ENCODE peak calls at places on chromosomes 16 and 17, in five cellular contexts. I is HFF-Myc, G is OCI-LY7, H is astrocyte of the cerebellum, W is tibial artery. P is an unnamed sample.

GRCh38 chr16:4519274-4520058 is 19.1 kb downstream of the CDIP1 start:
- DNase-seq in G (no peak), I (no peak), H (no peak), W (no peak), P (no peak)

GRCh38 chr16:87954826-87955225 is 3.6 kb downstream of the BANP start:
- DNase-seq in W (no peak), H (no peak), G (no peak), I (no peak), P (no peak)

GRCh38 chr17:28751600-28752366 is 8.0 kb downstream of the TRAF4 start:
- DNase-seq in H (no peak), I (no peak), G (no peak), W (no peak), P (no peak)

GRCh38 chr16:56667581-56668571 is at the start of gene MT1G:
- DNase-seq in I (no peak), W (peak), H (no peak), G (no peak), P (no peak)

GRCh38 chr17:62778990-62779681 is 29.0 kb downstream of the MARCHF10 start:
- DNase-seq in G (no peak), H (peak), I (peak), W (no peak), P (peak)

GRCh38 chr17:35052240-35052608 is 11.3 kb downstream of the RFFL start:
- DNase-seq in I (no peak), G (no peak), H (no peak), W (no peak), P (no peak)

GRCh38 chr17:68048996-68049395 is 13.5 kb downstream of the KPNA2 start:
- DNase-seq in H (no peak), W (no peak), I (no peak), G (peak), P (no peak)

GRCh38 chr16:50469744-50470301 is 78.4 kb upstream of the NKD1 start:
- DNase-seq in I (no peak), G (no peak), W (no peak), H (no peak), P (no peak)

GRCh38 chr16:11047057-11047456 is 102.7 kb downstream of the CLEC16A start:
- DNase-seq in G (no peak), I (peak), H (peak), W (no peak), P (peak)

GRCh38 chr16:10646581-10647263 is 48.0 kb downstream of the TEKT5 start:
- DNase-seq in W (no peak), H (no peak), G (no peak), I (no peak), P (no peak)

GRCh38 chr17:29972277-29972676 is 30.8 kb downstream of the EFCAB5 start:
- DNase-seq in H (no peak), W (no peak), G (no peak), I (no peak), P (no peak)

GRCh38 chr17:57810740-57811632 is 38.9 kb downstream of the MRPS23 start:
- DNase-seq in G (no peak), I (peak), H (peak), W (peak), P (no peak)

GRCh38 chr16:69444873-69445517 is 20.6 kb downstream of the CYB5B start:
- DNase-seq in W (no peak), G (no peak), I (no peak), H (no peak), P (no peak)

GRCh38 chr17:81513669-81514484 is 1.3 kb upstream of the ACTG1 start:
- DNase-seq in W (peak), G (peak), H (peak), I (no peak), P (no peak)

DNA sequence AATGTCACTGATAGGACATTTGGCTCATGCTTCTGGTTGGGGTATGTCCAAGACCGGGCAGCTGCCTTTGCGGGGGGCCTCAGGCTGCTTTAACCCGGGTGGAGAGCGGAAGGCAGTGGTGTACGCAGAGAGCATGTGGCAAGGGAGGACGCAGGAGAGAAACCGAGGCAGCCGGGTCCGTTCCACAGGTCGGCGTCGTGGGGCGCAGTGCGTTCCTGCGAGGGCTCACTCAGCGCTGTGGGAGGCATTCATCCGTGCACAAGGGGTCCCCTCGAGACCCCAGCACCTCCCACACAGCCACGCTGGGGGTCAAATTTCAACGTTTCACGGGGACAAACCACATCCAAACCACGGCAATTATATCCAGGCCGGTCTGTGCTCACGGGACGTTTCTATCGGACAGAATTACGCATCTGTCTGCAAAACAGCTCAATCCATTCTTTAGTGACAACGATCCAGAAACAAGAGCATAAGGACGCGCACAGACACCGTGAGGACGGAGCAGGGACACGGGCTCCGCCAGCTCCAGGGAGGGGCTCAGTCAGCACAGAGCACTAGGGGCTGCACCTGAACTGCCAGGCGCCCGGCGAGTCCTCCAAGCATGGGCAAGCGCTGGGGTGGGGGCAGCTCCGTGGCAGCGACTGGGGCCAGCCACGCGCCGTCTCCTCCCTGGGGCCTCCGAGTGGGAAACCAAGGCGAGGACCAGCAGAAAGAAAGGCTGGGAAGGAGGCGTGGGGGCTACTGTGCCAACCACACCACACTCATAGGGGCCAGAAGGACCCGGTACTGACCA is 108.4 kb upstream of the METRNL start:
- DNase-seq in W (no peak), H (no peak), I (no peak), G (no peak), P (no peak)
- H3K4me3 ChIP-seq in W (no peak), H (no peak), I (no peak), G (no peak), P (no peak)

GRCh38 chr17:909642-910323 is 69.8 kb downstream of the NXN start:
- DNase-seq in H (no peak), G (no peak), W (no peak), I (no peak), P (no peak)
- H3K4me3 ChIP-seq in H (no peak), G (no peak), W (no peak), I (peak), P (no peak)

DNA sequence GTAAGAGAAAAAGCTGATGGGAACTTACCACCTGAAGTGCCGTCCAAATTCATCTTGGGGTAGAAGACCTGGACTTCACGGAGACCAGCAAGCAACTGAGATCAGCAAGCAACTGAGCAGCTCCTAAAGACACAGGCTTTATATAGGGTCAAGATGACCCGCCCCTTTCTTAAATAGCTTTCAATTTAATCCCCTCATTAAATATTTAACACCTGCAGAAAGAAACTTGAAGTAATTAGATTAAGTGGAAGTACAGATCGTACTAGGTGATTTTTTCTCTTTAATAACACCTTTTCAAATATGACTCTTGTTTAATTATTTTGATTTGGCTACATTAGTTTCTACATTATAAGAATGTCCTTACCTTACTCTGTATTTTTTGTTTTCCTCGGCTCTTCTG is at the start of gene CPHXL:
- DNase-seq in G (no peak), H (no peak), W (no peak), I (no peak), P (no peak)
- H3K4me3 ChIP-seq in G (no peak), H (no peak), W (no peak), I (no peak), P (no peak)

GRCh38 chr17:51508048-51508447 is 247.7 kb downstream of the UTP18 start:
- DNase-seq in I (no peak), W (no peak), G (no peak), H (no peak), P (no peak)

GRCh38 chr17:51507444-51507843 is 247.1 kb downstream of the UTP18 start:
- DNase-seq in W (no peak), G (no peak), I (no peak), H (no peak), P (no peak)

GRCh38 chr17:51510940-51511339 is 250.6 kb downstream of the UTP18 start:
- DNase-seq in G (no peak), W (no peak), H (no peak), I (no peak), P (no peak)

GRCh38 chr17:51500454-51500853 is 240.1 kb downstream of the UTP18 start:
- DNase-seq in G (no peak), H (no peak), W (no peak), I (no peak), P (no peak)

DNA sequence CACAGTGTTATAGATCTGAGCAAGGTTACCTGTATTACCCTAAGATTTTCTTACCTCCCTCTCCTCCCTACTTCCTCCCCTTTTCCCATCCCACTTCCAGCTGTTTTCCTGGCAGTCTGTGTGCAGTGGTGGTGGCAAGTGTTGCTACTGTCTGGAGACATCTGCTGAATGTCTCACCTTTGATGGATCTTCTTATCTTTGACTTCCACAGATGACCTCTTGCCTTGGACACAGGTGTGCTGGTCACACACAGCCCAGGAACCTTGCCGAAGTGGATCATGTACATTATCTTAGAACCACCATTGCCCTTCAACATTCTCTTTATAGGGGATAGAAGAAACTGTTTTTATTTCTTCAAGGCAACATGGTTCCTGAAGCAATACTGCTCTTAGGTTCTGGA is 245.1 kb downstream of the UTP18 start:
- DNase-seq in W (no peak), H (no peak), I (no peak), G (no peak), P (no peak)
- H3K4me3 ChIP-seq in W (no peak), H (no peak), I (no peak), G (no peak), P (no peak)

GRCh38 chr17:79991924-79992656 is 43.6 kb downstream of the TBC1D16 start:
- DNase-seq in W (no peak), H (no peak), G (no peak), I (no peak), P (no peak)
- H3K4me3 ChIP-seq in W (peak), H (peak), G (peak), I (peak), P (peak)